ENCODE peak calls at places on chromosomes 5 and 9, in four cellular contexts. U, X, Y and A are unnamed samples.

GRCh38 chr9:11349187-11349586 is 736.4 kb upstream of the PTPRD start:
- DNase-seq in U (no peak), X (no peak), Y (no peak), A (no peak)

GRCh38 chr5:79448336-79448735 is 65.6 kb downstream of the HOMER1 start:
- DNase-seq in U (no peak), X (no peak), Y (no peak), A (no peak)

GRCh38 chr9:101376117-101376866 is 8.5 kb downstream of the BAAT start:
- DNase-seq in U (no peak), X (peak), Y (no peak), A (peak)

GRCh38 chr9:121765021-121765950 is 113.9 kb downstream of the DAB2IP start:
- DNase-seq in U (no peak), X (peak), Y (peak), A (peak)

GRCh38 chr5:37208883-37209808 is 40.0 kb downstream of the CPLANE1 start:
- DNase-seq in U (no peak), X (peak), Y (peak), A (peak)

GRCh38 chr5:170404398-170404797 is 15.2 kb upstream of the KCNMB1 start:
- DNase-seq in U (no peak), X (no peak), Y (no peak), A (no peak)

GRCh38 chr9:114181583-114182409 is 26.5 kb downstream of the COL27A1 start:
- DNase-seq in U (no peak), X (no peak), Y (peak), A (no peak)

GRCh38 chr5:135174315-135175096 is 140.5 kb upstream of the PITX1 start:
- DNase-seq in U (peak), X (no peak), Y (no peak), A (no peak)

GRCh38 chr5:179606071-179606909 is 17.2 kb downstream of the HNRNPH1 start:
- DNase-seq in U (no peak), X (no peak), Y (no peak), A (no peak)

GRCh38 chr5:73945505-73945904 is 319.5 kb downstream of the ARHGEF28 start:
- DNase-seq in U (no peak), X (no peak), Y (no peak), A (no peak)

GRCh38 chr9:20551236-20551635 is 71.1 kb downstream of the MLLT3 start:
- DNase-seq in U (no peak), X (no peak), Y (no peak), A (peak)

GRCh38 chr9:136229096-136230065 is 16.2 kb downstream of the QSOX2 start:
- DNase-seq in U (no peak), X (no peak), Y (no peak), A (no peak)

GRCh38 chr9:73869261-73869660 is 627.9 kb upstream of the RORB start:
- DNase-seq in U (no peak), X (no peak), Y (no peak), A (peak)

GRCh38 chr5:55220433-55221185 is 6.5 kb downstream of the MCIDAS start:
- DNase-seq in U (no peak), X (no peak), Y (no peak), A (no peak)

GRCh38 chr5:33892419-33893151 is 795 bp upstream of the ADAMTS12 start:
- DNase-seq in U (no peak), X (peak), Y (peak), A (no peak)

GRCh38 chr9:33455952-33456351 is 8.6 kb upstream of the AQP3 start:
- DNase-seq in U (no peak), X (no peak), Y (no peak), A (no peak)

GRCh38 chr9:12862596-12862995 is 87.8 kb downstream of the LURAP1L start:
- DNase-seq in U (no peak), X (no peak), Y (no peak), A (no peak)

GRCh38 chr9:20044686-20045085 is 255.8 kb upstream of the SLC24A2 start:
- DNase-seq in U (no peak), X (no peak), Y (no peak), A (no peak)

GRCh38 chr5:33441241-33441844 is 578 bp downstream of the TARS1 start:
- DNase-seq in U (no peak), X (peak), Y (no peak), A (peak)

GRCh38 chr9:37039065-37039464 is 5.0 kb upstream of the PAX5 start:
- DNase-seq in U (no peak), X (no peak), Y (no peak), A (no peak)

GRCh38 chr9:96232539-96233241 is 69.3 kb downstream of the HSD17B3 start:
- DNase-seq in U (no peak), X (peak), Y (peak), A (peak)

GRCh38 chr9:96242829-96243228 is 59.1 kb downstream of the HSD17B3 start:
- DNase-seq in U (no peak), X (no peak), Y (no peak), A (no peak)

GRCh38 chr9:96241391-96241809 is 60.6 kb downstream of the HSD17B3 start:
- DNase-seq in U (no peak), X (no peak), Y (no peak), A (peak)

GRCh38 chr9:96232164-96232538 is 69.8 kb downstream of the HSD17B3 start:
- DNase-seq in U (no peak), X (no peak), Y (no peak), A (no peak)

GRCh38 chr9:96236854-96237545 is 65.0 kb downstream of the HSD17B3 start:
- DNase-seq in U (no peak), X (no peak), Y (no peak), A (no peak)
- H3K27ac ChIP-seq in U (no peak), X (no peak), Y (no peak), A (no peak)

GRCh38 chr5:173055042-173055721 is 970 bp upstream of the CREBRF start:
- DNase-seq in U (no peak), X (no peak), Y (no peak), A (no peak)

GRCh38 chr5:173056783-173057061 is 570 bp downstream of the CREBRF start:
- DNase-seq in U (no peak), X (no peak), Y (no peak), A (peak)

GRCh38 chr5:173055722-173055982 is 500 bp upstream of the CREBRF start:
- DNase-seq in U (no peak), X (no peak), Y (no peak), A (no peak)

GRCh38 chr5:173055983-173056782 is at the start of gene CREBRF:
- DNase-seq in U (peak), X (peak), Y (peak), A (peak)

DNA sequence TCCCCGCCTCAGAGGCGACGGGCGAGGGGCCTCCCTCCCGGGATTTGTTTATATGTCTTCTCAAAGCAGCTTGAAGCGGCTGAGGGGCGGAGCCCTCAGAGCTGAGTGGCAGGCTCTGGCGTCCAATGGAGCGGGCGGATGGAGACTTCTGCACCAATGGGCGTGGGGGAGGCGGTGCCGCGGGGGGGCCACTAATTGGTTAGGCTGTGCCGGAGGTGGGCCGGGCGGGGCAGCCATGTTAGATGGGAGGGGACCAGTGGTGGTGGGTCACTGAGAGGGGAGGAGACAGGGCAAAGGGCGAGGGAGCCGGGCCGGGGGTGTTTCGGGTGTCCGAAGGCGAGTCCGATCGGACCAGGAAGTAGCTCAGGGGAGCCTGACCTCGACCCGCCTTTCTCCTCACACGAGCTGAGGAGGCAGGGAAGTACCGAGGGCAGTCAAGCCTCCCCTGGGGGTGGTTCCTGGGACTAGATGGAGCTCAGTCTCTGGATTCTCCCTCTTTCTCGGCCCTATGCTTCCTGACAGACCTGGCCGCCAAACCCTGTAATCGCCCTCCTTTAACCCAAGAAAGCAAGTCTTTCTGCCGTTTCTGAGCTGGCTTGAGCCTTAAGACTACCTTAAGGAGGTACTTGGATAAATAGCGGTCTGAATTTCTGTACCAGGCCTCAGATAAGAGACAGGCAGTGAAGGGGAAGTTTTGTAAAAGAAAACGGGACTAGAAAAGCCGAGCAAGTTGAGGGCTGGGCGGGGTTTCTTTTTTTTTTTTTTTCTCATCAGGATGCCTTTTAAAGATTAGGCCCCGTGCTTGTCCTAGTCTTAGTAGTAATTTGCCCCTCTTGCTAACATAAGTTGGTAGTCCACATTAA is 1.1 kb downstream of the CREBRF start:
- DNase-seq in U (peak), X (peak), Y (peak), A (peak)
- TF ChIP-seq CTCF in U (no peak), X (no peak), Y (no peak), A (no peak)

DNA sequence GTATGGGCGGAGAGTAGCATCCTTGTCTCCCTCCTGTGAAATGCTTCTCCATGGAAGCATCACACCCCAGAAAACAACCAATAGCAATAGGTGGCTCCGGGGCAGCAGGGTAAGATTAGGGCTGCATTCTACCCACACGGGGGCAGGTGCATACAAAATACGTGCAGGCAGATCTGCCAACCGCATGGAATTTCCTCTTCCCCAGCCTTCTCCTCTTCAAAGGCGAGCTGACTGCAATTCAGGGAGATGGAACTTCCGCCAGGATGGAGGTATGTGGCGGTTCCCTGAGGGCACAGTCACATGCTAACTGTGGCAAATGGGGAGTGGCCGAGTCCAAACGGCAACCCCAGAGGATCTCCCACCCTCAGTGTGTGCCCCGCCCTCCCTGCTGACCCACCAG is 81.5 kb downstream of the LMNB1 start:
- DNase-seq in U (peak), X (no peak), Y (no peak), A (no peak)
- H3K27ac ChIP-seq in U (no peak), X (no peak), Y (no peak), A (no peak)

GRCh38 chr9:98410185-98410697 is 154.8 kb upstream of the TBC1D2 start:
- DNase-seq in U (peak), X (no peak), Y (peak), A (peak)
- TF ChIP-seq CTCF in U (no peak), X (no peak), Y (no peak), A (no peak)

GRCh38 chr5:107431536-107431935 is 239.2 kb downstream of the EFNA5 start:
- DNase-seq in U (no peak), X (no peak), Y (no peak), A (no peak)

GRCh38 chr5:107426209-107426608 is 244.5 kb downstream of the EFNA5 start:
- DNase-seq in U (no peak), X (no peak), Y (no peak), A (no peak)

GRCh38 chr5:107425541-107426031 is 245.2 kb downstream of the EFNA5 start:
- DNase-seq in U (no peak), X (no peak), Y (no peak), A (peak)

GRCh38 chr5:107430077-107430625 is 240.6 kb downstream of the EFNA5 start:
- DNase-seq in U (no peak), X (no peak), Y (no peak), A (no peak)

DNA sequence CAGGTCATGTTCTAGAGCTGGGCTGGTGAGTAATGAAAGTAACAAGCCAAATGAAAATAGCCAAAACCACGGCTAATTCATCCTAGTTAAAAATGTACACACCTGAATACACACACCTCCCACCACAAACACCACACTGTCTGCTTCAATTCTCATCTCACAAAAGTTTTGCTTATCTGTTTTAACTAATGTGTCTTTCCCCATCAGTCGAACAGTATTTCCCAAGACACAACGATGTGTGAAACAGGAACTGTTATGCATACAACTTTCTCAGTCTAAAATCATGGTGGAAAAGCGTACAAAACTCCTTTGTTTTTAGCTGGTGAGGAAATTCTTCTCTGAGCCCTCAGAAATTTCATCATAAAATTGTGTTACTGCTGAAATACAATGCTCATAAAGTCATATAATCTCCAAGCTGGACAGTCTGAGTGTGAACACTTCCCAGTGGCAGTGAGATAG is 242.4 kb downstream of the EFNA5 start:
- DNase-seq in U (no peak), X (no peak), Y (no peak), A (no peak)
- H3K27ac ChIP-seq in U (no peak), X (no peak), Y (peak), A (no peak)

DNA sequence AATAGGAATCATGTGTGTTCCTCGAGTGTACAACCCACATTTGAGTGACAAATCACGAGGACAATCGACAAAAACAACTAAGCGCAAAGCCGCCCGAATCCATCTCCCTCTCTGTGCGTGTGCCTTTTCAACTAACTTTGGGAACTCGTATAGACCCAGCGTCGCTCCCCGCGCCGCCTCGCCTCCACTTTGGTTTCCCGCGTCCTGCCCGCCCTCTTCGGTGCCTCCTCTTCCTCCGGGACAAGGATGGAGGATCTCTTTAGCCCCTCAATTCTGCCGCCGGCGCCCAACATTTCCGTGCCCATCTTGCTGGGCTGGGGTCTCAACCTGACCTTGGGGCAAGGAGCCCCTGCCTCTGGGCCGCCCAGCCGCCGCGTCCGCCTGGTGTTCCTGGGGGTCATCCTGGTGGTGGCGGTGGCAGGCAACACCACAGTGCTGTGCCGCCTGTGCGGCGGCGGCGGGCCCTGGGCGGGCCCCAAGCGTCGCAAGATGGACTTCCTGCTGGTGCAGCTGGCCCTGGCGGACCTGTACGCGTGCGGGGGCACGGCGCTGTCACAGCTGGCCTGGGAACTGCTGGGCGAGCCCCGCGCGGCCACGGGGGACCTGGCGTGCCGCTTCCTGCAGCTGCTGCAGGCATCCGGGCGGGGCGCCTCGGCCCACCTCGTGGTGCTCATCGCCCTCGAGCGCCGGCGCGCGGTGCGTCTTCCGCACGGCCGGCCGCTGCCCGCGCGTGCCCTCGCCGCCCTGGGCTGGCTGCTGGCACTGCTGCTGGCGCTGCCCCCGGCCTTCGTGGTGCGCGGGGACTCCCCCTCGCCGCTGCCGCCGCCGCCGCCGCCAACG is at the start of gene GPR150:
- DNase-seq in U (no peak), X (peak), Y (peak), A (peak)
- TF ChIP-seq CTCF in U (peak), X (no peak), Y (no peak), A (peak)

GRCh38 chr9:134553061-134553891 is 88.3 kb upstream of the COL5A1 start:
- DNase-seq in U (no peak), X (no peak), Y (no peak), A (no peak)
- H3K27ac ChIP-seq in U (no peak), X (no peak), Y (no peak), A (peak)